ENCODE peak calls at places on chromosomes 6 and 20, in nine cellular contexts. I is fibroblast of gingiva; N is ovary; Q is NCI-H748 treated with DMSO at 0.1 percent for 48 hours; C is stimulated activated naive CD8-positive, alpha-beta T cell treated with anti-CD3 and anti-CD28 coated beads, Interleukin-15, amount 100 ng/mL, for 72 hours; H is Caco-2; P is nucleus accumbens; M is SIG-M5; S is sigmoid colon. R is an unnamed sample.

GRCh38 chr20:56359212-56360132 is 698 bp downstream of the FAM210B start:
- DNase-seq in Q (no peak), P (no peak), N (peak; percentile 72), C (peak; percentile 19), H (peak; percentile 65), M (no peak), S (peak; percentile 78), I (peak; percentile 65), R (peak; percentile 76)

GRCh38 chr20:53547664-53548239 is 45.9 kb downstream of the ZNF217 start:
- DNase-seq in I (peak; percentile 70), C (peak; percentile 34), P (no peak), Q (peak; percentile 5), H (peak; percentile 85), N (peak; percentile 34), M (no peak), S (peak; percentile 50), R (peak; percentile 69)

GRCh38 chr6:81822584-81822983 is 70.1 kb upstream of the TENT5A start:
- DNase-seq in H (no peak), M (no peak), Q (no peak), C (no peak), S (no peak), I (no peak), P (no peak), N (no peak), R (no peak)

GRCh38 chr6:26175428-26176181 is 88.4 kb downstream of the HFE start:
- DNase-seq in N (no peak), H (peak; percentile 54), P (no peak), C (peak; percentile 58), S (no peak), Q (peak; percentile 87), I (peak; percentile 61), M (no peak), R (peak; percentile 72)

GRCh38 chr6:135535989-135536414 is 38.5 kb upstream of the AHI1 start:
- DNase-seq in I (peak; percentile 94), C (no peak), P (no peak), M (no peak), H (peak; percentile 22), S (no peak), N (no peak), Q (peak; percentile 46), R (peak; percentile 90)

GRCh38 chr20:58997141-58997770 is 9.8 kb downstream of the CTSZ start:
- DNase-seq in C (no peak), M (no peak), Q (no peak), I (no peak), H (no peak), S (no peak), P (no peak), N (no peak), R (no peak)

GRCh38 chr6:44898296-44898930 is 429.7 kb upstream of the RUNX2 start:
- DNase-seq in M (no peak), I (peak; percentile 55), H (no peak), P (no peak), N (no peak), C (no peak), Q (no peak), S (no peak), R (peak; percentile 74)

GRCh38 chr6:109397020-109397419 is 14.8 kb upstream of the CD164 start:
- DNase-seq in I (peak; percentile 16), Q (no peak), P (no peak), C (no peak), H (peak; percentile 21), M (no peak), N (no peak), S (no peak), R (peak; percentile 25)

GRCh38 chr20:39019805-39020325 is 57.7 kb downstream of the DHX35 start:
- DNase-seq in Q (no peak), I (peak; percentile 47), H (no peak), S (no peak), M (no peak), N (no peak), C (peak; percentile 79), P (no peak), R (peak; percentile 16)

GRCh38 chr6:12545837-12546658 is 170.5 kb upstream of the PHACTR1 start:
- DNase-seq in C (no peak), Q (no peak), P (no peak), H (no peak), S (no peak), I (peak; percentile 56), N (no peak), M (no peak), R (peak; percentile 89)

GRCh38 chr6:169167581-169168301 is 85.9 kb downstream of the THBS2 start:
- DNase-seq in N (no peak), P (no peak), I (no peak), M (no peak), C (no peak), H (no peak), Q (no peak), S (peak; percentile 56), R (peak; percentile 99)

GRCh38 chr6:11066505-11067347 is 22.6 kb upstream of the ELOVL2 start:
- DNase-seq in N (no peak), P (no peak), S (no peak), Q (no peak), M (no peak), C (no peak), H (peak; percentile 62), I (no peak), R (no peak)

GRCh38 chr6:158285321-158285960 is 26.8 kb upstream of the TULP4 start:
- DNase-seq in H (no peak), Q (no peak), C (no peak), M (no peak), S (no peak), I (no peak), N (no peak), P (peak; percentile 40), R (peak; percentile 31)

GRCh38 chr6:1885576-1886003 is 275.9 kb downstream of the FOXC1 start:
- DNase-seq in P (no peak), Q (no peak), M (no peak), S (no peak), C (no peak), N (no peak), H (no peak), I (no peak), R (no peak)

GRCh38 chr20:33945391-33946079 is 48.2 kb upstream of the RALY start:
- DNase-seq in S (no peak), N (no peak), P (peak; percentile 51), H (no peak), M (peak; percentile 11), I (peak; percentile 40), Q (no peak), C (no peak), R (peak; percentile 72)

GRCh38 chr6:99350573-99350972 is 1.1 kb upstream of the FAXC start:
- DNase-seq in H (no peak), Q (no peak), S (no peak), N (no peak), M (no peak), P (peak; percentile 7), C (no peak), I (no peak), R (no peak)

GRCh38 chr6:6834356-6835342 is 246.1 kb downstream of the LY86 start:
- DNase-seq in C (no peak), Q (peak; percentile 77), M (no peak), I (no peak), P (no peak), S (no peak), N (no peak), H (no peak), R (no peak)

GRCh38 chr6:118932421-118932820 is 2.5 kb downstream of the MCM9 start:
- DNase-seq in N (no peak), C (no peak), P (no peak), Q (no peak), I (peak; percentile 3), M (no peak), S (no peak), H (no peak), R (no peak)

GRCh38 chr6:3268680-3269079 is 9.9 kb downstream of the PSMG4 start:
- DNase-seq in Q (no peak), S (no peak), M (no peak), N (no peak), H (no peak), I (no peak), C (no peak), P (no peak), R (no peak)

GRCh38 chr20:59010995-59011873 is 4.2 kb upstream of the CTSZ start:
- DNase-seq in N (no peak), P (no peak), I (peak; percentile 86), S (peak; percentile 65), Q (no peak), M (no peak), H (no peak), C (peak; percentile 36), R (peak; percentile 94)

GRCh38 chr6:40419377-40419776 is 167.8 kb downstream of the LRFN2 start:
- DNase-seq in S (no peak), I (no peak), P (no peak), H (no peak), N (no peak), C (no peak), M (no peak), Q (no peak), R (no peak)

GRCh38 chr6:139939189-139939979 is 564.9 kb upstream of the CITED2 start:
- DNase-seq in I (no peak), M (no peak), S (no peak), N (no peak), H (no peak), C (no peak), Q (peak; percentile 20), P (no peak), R (no peak)

GRCh38 chr20:17500826-17501225 is 30.4 kb downstream of the BFSP1 start:
- DNase-seq in H (no peak), I (no peak), Q (no peak), P (no peak), N (no peak), M (no peak), S (peak; percentile 42), C (no peak), R (no peak)

GRCh38 chr6:159935065-159935464 is 33.8 kb upstream of the IGF2R start:
- DNase-seq in H (no peak), N (no peak), P (no peak), C (no peak), M (no peak), S (no peak), I (peak; percentile 50), Q (no peak), R (peak; percentile 44)

GRCh38 chr6:144993870-144994269 is 708.7 kb downstream of the UTRN start:
- DNase-seq in P (no peak), S (no peak), Q (no peak), N (no peak), M (no peak), C (no peak), I (peak; percentile 47), H (no peak), R (peak; percentile 64)

GRCh38 chr6:5214570-5215052 is 46.1 kb downstream of the LYRM4 start:
- DNase-seq in C (peak; percentile 27), P (no peak), M (no peak), S (no peak), N (no peak), H (peak; percentile 68), I (peak; percentile 25), Q (no peak), R (peak; percentile 40)

GRCh38 chr6:44564906-44565524 is 177.5 kb downstream of the CDC5L start:
- DNase-seq in N (no peak), S (no peak), M (no peak), C (no peak), I (no peak), H (no peak), P (no peak), Q (no peak), R (no peak)

GRCh38 chr6:8969747-8970146 is 534.4 kb upstream of the SLC35B3 start:
- DNase-seq in M (no peak), H (no peak), Q (no peak), C (no peak), P (no peak), S (no peak), I (no peak), N (no peak), R (no peak)

GRCh38 chr6:117346142-117346930 is 79.4 kb downstream of the ROS1 start:
- DNase-seq in P (no peak), C (no peak), S (no peak), I (peak; percentile 13), M (no peak), H (no peak), N (no peak), Q (peak; percentile 7), R (peak; percentile 50)

GRCh38 chr6:168376120-168376519 is 56.5 kb upstream of the DACT2 start:
- DNase-seq in S (peak; percentile 17), P (no peak), M (no peak), Q (peak; percentile 33), I (no peak), C (no peak), H (no peak), N (no peak), R (no peak)

GRCh38 chr20:21498646-21499045 is 15.2 kb downstream of the NKX2-2 start:
- DNase-seq in I (no peak), S (no peak), P (no peak), M (no peak), C (no peak), Q (no peak), H (no peak), N (no peak), R (no peak)

R was measured in EH.